ENCODE peak calls at places on chromosomes 6 and 20, in ten cellular contexts. Q is foreskin fibroblast, U is fibroblast of villous mesenchyme, B is HFF-Myc, F is left ventricle myocardium inferior, V is GM23338, G is colonic mucosa, C is heart right ventricle, M is GM13977, L is nephron progenitor cell. A is an unnamed sample.

GRCh38 chr6:16659471-16660156 is 101.6 kb downstream of the ATXN1 start:
- DNase-seq in C (no peak), L (no peak), V (no peak), Q (no peak), G (no peak), B (no peak), F (no peak), M (no peak), U (peak), A (no peak)

GRCh38 chr6:170032706-170033309 is 258.1 kb downstream of the DLL1 start:
- DNase-seq in F (no peak), U (no peak), G (no peak), M (no peak), C (no peak), L (no peak), V (no peak), B (no peak), Q (no peak), A (no peak)

GRCh38 chr6:161393839-161394364 is 120.0 kb upstream of the AGPAT4 start:
- DNase-seq in G (peak), F (no peak), Q (peak), B (peak), M (peak), C (no peak), U (peak), V (peak), L (peak), A (no peak)

GRCh38 chr20:3613821-3614440 is 49.3 kb downstream of the GFRA4 start:
- DNase-seq in U (peak), G (no peak), C (no peak), V (no peak), B (peak), Q (peak), L (no peak), F (no peak), M (no peak), A (no peak)

GRCh38 chr20:7736336-7736735 is 203.9 kb downstream of the HAO1 start:
- DNase-seq in V (no peak), L (no peak), G (no peak), Q (no peak), F (no peak), U (no peak), B (no peak), M (no peak), C (no peak), A (no peak)

GRCh38 chr6:2020909-2021308 is 224.5 kb downstream of the GMDS start:
- DNase-seq in M (no peak), V (peak), L (no peak), G (no peak), C (no peak), U (no peak), Q (peak), F (no peak), B (peak), A (peak)

GRCh38 chr6:56659721-56660373 is 17.2 kb upstream of the DST start:
- DNase-seq in V (no peak), G (no peak), M (peak), L (no peak), B (no peak), C (no peak), Q (no peak), U (no peak), F (no peak), A (no peak)

GRCh38 chr20:46720776-46721425 is 11.5 kb downstream of the SLC2A10 start:
- DNase-seq in V (no peak), U (no peak), F (no peak), C (no peak), L (no peak), M (no peak), Q (no peak), B (no peak), G (no peak), A (no peak)

GRCh38 chr6:34425132-34425497 is 754 bp downstream of the RPS10 start:
- DNase-seq in U (peak), F (no peak), L (peak), C (no peak), G (no peak), B (no peak), M (no peak), V (no peak), Q (no peak), A (no peak)

GRCh38 chr6:139112146-139112545 is 22.7 kb upstream of the HECA start:
- DNase-seq in G (no peak), V (no peak), L (no peak), C (no peak), F (no peak), Q (no peak), B (no peak), U (no peak), M (no peak), A (no peak)

GRCh38 chr20:50716518-50716917 is 14.9 kb upstream of the PARD6B start:
- DNase-seq in U (no peak), Q (no peak), L (no peak), F (no peak), G (no peak), B (no peak), V (no peak), C (no peak), M (no peak), A (no peak)

GRCh38 chr20:15859061-15859460 is 714.2 kb downstream of the KIF16B start:
- DNase-seq in M (no peak), U (no peak), F (no peak), G (no peak), C (no peak), B (no peak), L (no peak), Q (no peak), V (no peak), A (no peak)

GRCh38 chr20:45704969-45705637 is at the start of gene WFDC10B:
- DNase-seq in F (no peak), B (no peak), L (no peak), C (no peak), Q (no peak), V (no peak), U (peak), M (no peak), G (peak), A (no peak)

GRCh38 chr6:118745156-118745555 is 93.8 kb upstream of the CEP85L start:
- DNase-seq in F (no peak), U (no peak), B (no peak), L (no peak), Q (no peak), C (no peak), V (no peak), M (no peak), G (no peak), A (no peak)

GRCh38 chr20:50292324-50293243 is 102.0 kb downstream of the CEBPB start:
- DNase-seq in C (peak), U (peak), B (peak), L (peak), F (peak), V (peak), Q (peak), M (no peak), G (peak), A (peak)

GRCh38 chr6:121319112-121319553 is 15.1 kb downstream of the TBC1D32 start:
- DNase-seq in U (peak), L (no peak), Q (peak), B (no peak), F (no peak), V (peak), C (no peak), G (no peak), M (no peak), A (no peak)

GRCh38 chr6:53727748-53728147 is 62.2 kb upstream of the KLHL31 start:
- DNase-seq in L (no peak), G (no peak), B (no peak), V (no peak), Q (peak), C (no peak), F (no peak), M (no peak), U (no peak), A (no peak)

GRCh38 chr6:152096863-152097496 is 289.5 kb downstream of the ESR1 start:
- DNase-seq in V (no peak), F (no peak), L (no peak), C (no peak), B (peak), G (no peak), M (no peak), U (peak), Q (peak), A (peak)

GRCh38 chr6:104711371-104711770 is 148.3 kb downstream of the HACE1 start:
- DNase-seq in G (no peak), B (peak), C (no peak), U (peak), F (no peak), M (no peak), V (no peak), Q (peak), L (no peak), A (peak)

GRCh38 chr6:17703256-17703694 is 3.5 kb downstream of the NUP153 start:
- DNase-seq in M (no peak), Q (peak), G (no peak), C (no peak), U (peak), L (no peak), B (no peak), V (no peak), F (no peak), A (peak)

GRCh38 chr6:36615018-36615761 is 21.0 kb downstream of the SRSF3 start:
- DNase-seq in Q (peak), B (no peak), M (peak), C (no peak), U (peak), G (peak), F (no peak), V (peak), L (peak), A (no peak)

GRCh38 chr6:35376282-35376681 is 33.9 kb downstream of the PPARD start:
- DNase-seq in F (no peak), M (no peak), C (no peak), G (no peak), U (no peak), V (no peak), B (no peak), L (no peak), Q (no peak), A (no peak)

GRCh38 chr20:62595491-62595890 is 46.8 kb upstream of the SLCO4A1 start:
- DNase-seq in Q (peak), G (peak), M (no peak), C (peak), L (peak), B (no peak), U (peak), F (peak), V (no peak), A (no peak)

GRCh38 chr6:139588734-139589418 is 214.4 kb upstream of the CITED2 start:
- DNase-seq in V (no peak), U (peak), C (no peak), G (no peak), Q (peak), B (no peak), F (no peak), L (no peak), M (no peak), A (no peak)

GRCh38 chr6:40440083-40440482 is 147.1 kb downstream of the LRFN2 start:
- DNase-seq in Q (no peak), F (no peak), V (no peak), L (no peak), G (no peak), U (no peak), M (no peak), C (no peak), B (no peak), A (no peak)

GRCh38 chr6:49787176-49787575 is at the start of gene PGK2:
- DNase-seq in G (no peak), L (no peak), V (peak), B (no peak), U (no peak), F (no peak), Q (no peak), C (no peak), M (no peak), A (no peak)

GRCh38 chr20:60465993-60466682 is 507.9 kb downstream of the CDH26 start:
- DNase-seq in C (no peak), M (no peak), Q (no peak), V (no peak), F (no peak), G (no peak), U (peak), L (no peak), B (no peak), A (no peak)

GRCh38 chr6:170178561-170179477 is 112.1 kb downstream of the DLL1 start:
- DNase-seq in L (no peak), U (peak), M (peak), B (peak), F (peak), V (peak), C (no peak), G (peak), Q (peak), A (peak)

GRCh38 chr6:1572892-1573291 is 36.8 kb upstream of the FOXC1 start:
- DNase-seq in Q (peak), B (no peak), V (no peak), C (no peak), M (no peak), U (no peak), G (no peak), L (no peak), F (no peak), A (no peak)

GRCh38 chr6:152461556-152461955 is 175.6 kb downstream of the SYNE1 start:
- DNase-seq in G (no peak), Q (peak), U (no peak), M (no peak), B (no peak), F (no peak), C (no peak), L (no peak), V (no peak), A (no peak)

GRCh38 chr20:38523697-38524096 is 51.1 kb downstream of the RALGAPB start:
- DNase-seq in V (no peak), Q (peak), G (no peak), B (no peak), M (no peak), C (no peak), U (peak), L (no peak), F (no peak), A (peak)

GRCh38 chr6:36678488-36679042 is at the start of gene CDKN1A:
- DNase-seq in B (no peak), G (peak), U (peak), C (peak), V (peak), Q (peak), F (peak), M (peak), L (peak), A (no peak)

GRCh38 chr20:58611236-58612020 is 39.7 kb upstream of the STX16 start:
- DNase-seq in G (no peak), B (no peak), Q (no peak), F (no peak), C (no peak), V (no peak), M (no peak), U (no peak), L (no peak), A (no peak)

GRCh38 chr6:13825871-13826270 is 11.5 kb upstream of the MCUR1 start:
- DNase-seq in Q (no peak), U (no peak), F (no peak), C (no peak), B (no peak), G (no peak), L (no peak), V (no peak), M (no peak), A (no peak)

GRCh38 chr6:166194885-166195860 is 27.5 kb upstream of the TBXT start:
- DNase-seq in M (no peak), G (no peak), B (no peak), V (no peak), U (no peak), F (no peak), L (no peak), Q (no peak), C (no peak), A (no peak)

GRCh38 chr6:97440590-97441176 is 157.7 kb upstream of the MMS22L start:
- DNase-seq in V (peak), L (peak), G (no peak), M (no peak), C (no peak), F (no peak), U (peak), B (no peak), Q (peak), A (no peak)
- TF ChIP-seq CTCF in V (peak), L (peak), G (no peak), M (peak), C (no peak), F (peak), U (peak), B (peak), Q (peak), A (peak)

GRCh38 chr20:12660918-12661317 is 347.9 kb upstream of the SPTLC3 start:
- DNase-seq in M (no peak), F (no peak), G (no peak), B (no peak), V (peak), Q (no peak), C (no peak), L (peak), U (peak), A (no peak)
- TF ChIP-seq CTCF in M (no peak), F (no peak), G (no peak), B (no peak), V (peak), Q (no peak), C (no peak), L (peak), U (peak), A (no peak)

DNA sequence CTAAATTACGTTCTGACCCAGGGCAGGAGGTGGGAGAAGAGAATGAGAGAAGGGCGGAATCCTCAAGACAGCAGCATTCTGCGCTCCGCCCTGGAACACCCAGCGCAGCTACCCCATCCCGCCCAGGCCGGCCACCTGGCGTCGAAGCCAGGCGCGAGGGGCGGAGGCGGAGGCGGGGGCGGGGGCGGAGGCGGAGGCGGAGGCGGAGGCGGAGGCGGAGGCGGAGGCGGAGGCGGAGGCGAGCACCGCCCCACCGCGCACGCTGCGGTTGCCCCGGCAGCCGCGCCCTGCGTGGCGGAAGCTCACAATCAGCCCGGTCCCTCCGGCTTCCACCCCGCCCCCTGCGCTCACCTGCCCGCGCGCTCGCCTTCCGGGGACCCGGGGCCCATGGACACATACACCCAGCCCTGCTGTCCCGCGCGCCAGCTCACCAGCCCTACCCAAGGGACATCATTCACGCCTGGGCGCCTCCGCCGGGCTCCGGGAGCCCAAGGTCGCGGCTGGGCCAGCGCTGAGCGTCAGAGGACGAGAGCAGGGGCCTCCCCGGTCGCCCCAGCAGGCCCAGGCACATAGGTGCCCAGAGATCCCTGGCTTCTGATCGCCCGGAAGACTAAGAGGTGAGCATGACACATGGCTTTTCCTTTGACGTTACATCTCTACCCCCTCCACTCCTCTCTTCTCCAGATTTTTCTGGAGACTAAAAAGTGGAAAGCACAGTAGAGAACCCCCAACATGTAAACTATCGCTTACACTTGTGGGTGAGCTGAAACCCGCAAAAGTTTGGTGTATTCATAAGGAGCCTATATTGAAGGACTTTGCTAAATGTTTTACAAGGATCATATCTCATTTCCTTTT is at the start of gene ANKEF1:
- DNase-seq in U (peak), L (peak), B (peak), C (peak), M (peak), V (peak), F (peak), Q (peak), G (peak), A (no peak)
- TF ChIP-seq CTCF in U (no peak), L (no peak), B (no peak), C (no peak), M (no peak), V (no peak), F (peak), Q (no peak), G (no peak), A (no peak)

GRCh38 chr6:84547341-84547794 is 217.0 kb downstream of the TBX18 start:
- DNase-seq in C (no peak), Q (no peak), B (no peak), L (no peak), G (no peak), F (no peak), M (no peak), V (no peak), U (no peak), A (no peak)
- TF ChIP-seq CTCF in C (no peak), Q (no peak), B (no peak), L (no peak), G (no peak), F (no peak), M (no peak), V (no peak), U (no peak), A (no peak)